ENCODE peak calls at places on chromosomes 13 and 19, in ten cellular contexts. L is suprapubic skin; Y is Peyer's patch; R is spleen; J is tibial nerve; X is astrocyte; N is stomach; W is upper lobe of left lung; B is aorta; C is effector memory CD4-positive, alpha-beta T cell. H is an unnamed sample.
A peak's percentile ranks its signal among the peaks of the same experiment; 100 is the strongest.

GRCh38 chr13:27170221-27170520 is 1.4 kb downstream of the USP12 start:
- DNase-seq in R (no peak), J (no peak), L (no peak), Y (no peak), N (no peak), C (no peak), B (no peak), W (no peak), X (peak; percentile 78), H (no peak)

GRCh38 chr19:8393871-8394250 is 3.7 kb downstream of the RAB11B start:
- DNase-seq in N (no peak), W (peak; percentile 65), Y (no peak), R (no peak), J (no peak), X (no peak), L (no peak), B (no peak), C (no peak), H (no peak)

GRCh38 chr19:45075215-45076028 is 856 bp downstream of the ZNF296 start:
- DNase-seq in J (peak; percentile 34), N (peak; percentile 88), C (no peak), W (peak; percentile 91), L (no peak), Y (peak; percentile 91), B (peak; percentile 89), R (peak; percentile 98), X (no peak), H (no peak)

GRCh38 chr13:100454876-100455275 is 133.7 kb downstream of the GGACT start:
- DNase-seq in B (no peak), W (no peak), Y (no peak), C (no peak), R (no peak), N (no peak), L (no peak), J (no peak), X (peak; percentile 68), H (no peak)

GRCh38 chr19:4742717-4743646 is 19.3 kb upstream of the DPP9 start:
- DNase-seq in N (no peak), J (no peak), Y (no peak), W (no peak), C (no peak), X (no peak), R (no peak), B (no peak), L (no peak), H (no peak)

GRCh38 chr13:59266478-59267063 is 897.2 kb downstream of the DIAPH3 start:
- DNase-seq in C (no peak), Y (no peak), L (no peak), B (no peak), N (no peak), R (no peak), J (no peak), X (peak; percentile 25), W (no peak), H (no peak)

GRCh38 chr13:40292108-40292507 is 374.3 kb downstream of the FOXO1 start:
- DNase-seq in Y (no peak), C (no peak), B (no peak), N (no peak), X (no peak), W (no peak), L (no peak), R (no peak), J (no peak), H (no peak)

GRCh38 chr13:108897955-108898354 is 268.5 kb downstream of the MYO16 start:
- DNase-seq in R (no peak), W (no peak), L (no peak), Y (no peak), X (no peak), N (no peak), C (no peak), B (no peak), J (no peak), H (no peak)

DNA sequence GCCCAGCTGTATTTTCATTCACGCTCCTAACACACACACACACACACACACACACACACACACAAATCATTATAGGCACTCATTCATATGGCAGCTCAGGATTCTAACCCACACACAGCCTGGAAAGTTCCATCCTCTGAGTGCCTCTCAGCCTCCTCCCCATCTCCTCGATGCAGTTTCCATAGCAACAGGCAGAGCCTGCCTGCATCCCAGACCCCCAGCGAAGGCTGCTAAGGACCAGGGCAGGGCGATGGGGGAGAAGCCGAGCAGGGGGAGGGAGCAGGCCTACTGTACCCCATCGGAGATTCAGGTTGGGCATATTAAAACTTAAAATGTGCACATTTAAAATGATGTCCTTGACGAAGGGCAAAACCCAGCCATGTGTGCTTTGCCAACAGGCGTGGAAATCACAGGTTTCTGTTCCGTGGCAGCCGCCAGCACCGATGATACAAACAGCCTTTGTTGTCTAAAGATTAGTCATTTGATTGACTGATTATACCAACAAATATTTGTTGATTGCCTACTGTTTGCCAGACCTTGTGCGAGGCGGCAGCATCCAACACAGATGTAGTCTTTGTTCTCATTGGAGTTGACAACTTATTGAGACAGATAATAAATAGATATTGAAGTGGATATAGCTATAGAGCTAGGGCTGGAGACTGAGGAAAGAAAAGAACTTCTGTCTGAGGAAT is 43.8 kb upstream of the USP29 start:
- DNase-seq in Y (no peak), X (no peak), N (no peak), W (no peak), B (no peak), J (no peak), R (no peak), L (no peak), C (no peak), H (no peak)
- H3K9me3 ChIP-seq in Y (peaks cover 4% of the 10 kb centered on the region), X (no peaks in the 10 kb centered on the region), N (peaks cover 3% of the 10 kb centered on the region), W (no peaks in the 10 kb centered on the region), B (peaks cover 4% of the 10 kb centered on the region), J (no peaks in the 10 kb centered on the region), R (peaks cover 98% of the 10 kb centered on the region), L (peaks cover 9% of the 10 kb centered on the region), C (no peaks in the 10 kb centered on the region), H (no peaks in the 10 kb centered on the region)

DNA sequence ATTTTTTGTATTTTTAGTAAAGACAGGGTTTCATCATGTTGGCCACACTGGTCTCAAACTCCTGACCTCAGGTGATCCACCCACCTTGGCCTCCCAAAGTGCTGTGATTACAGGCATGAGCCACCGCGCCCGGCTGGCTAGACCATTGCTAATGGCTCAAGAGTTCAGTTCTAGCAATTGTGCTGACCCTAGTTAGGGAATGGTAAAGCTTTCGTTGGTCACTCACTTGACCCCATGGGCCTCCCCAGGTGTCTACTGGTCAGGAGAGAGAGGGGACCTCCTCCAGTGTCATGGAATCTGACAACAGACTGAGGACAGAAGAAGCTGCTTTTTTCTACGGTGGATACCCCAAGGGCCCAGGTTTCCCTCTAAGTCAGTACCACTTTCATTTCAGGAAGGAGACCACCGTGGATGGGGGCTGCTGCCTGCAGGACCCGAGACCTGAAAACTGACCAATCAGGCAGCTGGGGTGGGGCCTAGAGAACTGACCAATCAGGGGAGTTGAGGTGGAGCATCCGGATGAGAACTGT is 575 bp upstream of the ZNF556 start:
- DNase-seq in L (no peak), W (no peak), C (no peak), N (no peak), J (no peak), Y (no peak), R (no peak), B (no peak), X (no peak), H (no peak)
- H3K9me3 ChIP-seq in L (no peaks in the 10 kb centered on the region), W (no peaks in the 10 kb centered on the region), C (no peaks in the 10 kb centered on the region), N (no peaks in the 10 kb centered on the region), J (no peaks in the 10 kb centered on the region), Y (no peaks in the 10 kb centered on the region), R (no peaks in the 10 kb centered on the region), B (peaks cover 2% of the 10 kb centered on the region), X (peaks cover 3% of the 10 kb centered on the region), H (no peaks in the 10 kb centered on the region)

GRCh38 chr19:2858864-2859263 is 8.3 kb upstream of the ZNF556 start:
- DNase-seq in X (no peak), B (no peak), R (no peak), J (no peak), Y (no peak), L (no peak), N (no peak), W (peak; percentile 63), C (no peak), H (no peak)

GRCh38 chr19:2856457-2857055 is 10.6 kb upstream of the ZNF556 start:
- DNase-seq in N (no peak), J (no peak), B (no peak), X (no peak), C (no peak), R (no peak), L (no peak), W (no peak), Y (no peak), H (no peak)

GRCh38 chr19:2853015-2853606 is 11.8 kb downstream of the ZNF555 start:
- DNase-seq in J (no peak), W (no peak), L (no peak), X (no peak), C (no peak), R (no peak), Y (no peak), N (no peak), B (no peak), H (no peak)

GRCh38 chr19:2852598-2852997 is 11.3 kb downstream of the ZNF555 start:
- DNase-seq in B (no peak), J (no peak), X (no peak), N (no peak), C (no peak), R (no peak), Y (no peak), W (no peak), L (no peak), H (no peak)

DNA sequence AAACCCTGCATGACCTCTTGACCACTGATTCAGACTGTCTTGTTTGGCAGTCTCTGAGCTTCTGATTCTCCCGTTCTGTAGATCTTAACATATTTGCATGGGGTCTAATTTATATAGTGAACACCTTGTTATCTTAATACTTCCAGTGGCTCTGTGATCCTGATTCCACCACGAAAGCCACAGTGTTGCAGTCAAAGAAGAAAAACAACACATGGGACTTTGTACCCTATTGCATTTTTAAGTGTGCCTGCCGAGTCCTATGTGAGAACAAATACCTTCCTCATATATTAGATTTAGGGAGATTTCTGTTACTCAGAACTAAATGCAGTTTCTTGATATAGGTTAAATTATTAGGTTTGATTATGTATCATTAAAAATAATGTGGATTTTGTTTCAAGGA is 12.3 kb upstream of the ZNF556 start:
- DNase-seq in W (no peak), X (no peak), C (no peak), J (no peak), Y (no peak), B (no peak), N (no peak), R (no peak), L (no peak), H (no peak)
- H3K9me3 ChIP-seq in W (peaks cover 74% of the 10 kb centered on the region), X (peaks cover 78% of the 10 kb centered on the region), C (peaks cover 10% of the 10 kb centered on the region), J (peaks cover 79% of the 10 kb centered on the region), Y (peaks cover 70% of the 10 kb centered on the region), B (peaks cover 36% of the 10 kb centered on the region), N (peaks cover 79% of the 10 kb centered on the region), R (peaks cover 100% of the 10 kb centered on the region), L (peaks cover 52% of the 10 kb centered on the region), H (peaks cover 18% of the 10 kb centered on the region)

GRCh38 chr19:23385404-23385803 is 9.9 kb downstream of the ZNF91 start:
- DNase-seq in W (no peak), X (no peak), Y (no peak), J (no peak), C (no peak), N (no peak), L (no peak), B (no peak), R (no peak), H (no peak)

GRCh38 chr19:23381114-23381513 is 14.2 kb downstream of the ZNF91 start:
- DNase-seq in Y (no peak), C (no peak), L (no peak), R (no peak), N (no peak), X (no peak), J (no peak), B (no peak), W (no peak), H (no peak)

GRCh38 chr19:23382955-23383354 is 12.3 kb downstream of the ZNF91 start:
- DNase-seq in B (no peak), Y (no peak), C (no peak), L (no peak), R (no peak), X (no peak), W (no peak), N (no peak), J (no peak), H (no peak)

GRCh38 chr19:23384858-23385257 is 10.4 kb downstream of the ZNF91 start:
- DNase-seq in L (no peak), C (no peak), X (no peak), W (no peak), J (no peak), Y (no peak), B (no peak), N (no peak), R (no peak), H (no peak)

DNA sequence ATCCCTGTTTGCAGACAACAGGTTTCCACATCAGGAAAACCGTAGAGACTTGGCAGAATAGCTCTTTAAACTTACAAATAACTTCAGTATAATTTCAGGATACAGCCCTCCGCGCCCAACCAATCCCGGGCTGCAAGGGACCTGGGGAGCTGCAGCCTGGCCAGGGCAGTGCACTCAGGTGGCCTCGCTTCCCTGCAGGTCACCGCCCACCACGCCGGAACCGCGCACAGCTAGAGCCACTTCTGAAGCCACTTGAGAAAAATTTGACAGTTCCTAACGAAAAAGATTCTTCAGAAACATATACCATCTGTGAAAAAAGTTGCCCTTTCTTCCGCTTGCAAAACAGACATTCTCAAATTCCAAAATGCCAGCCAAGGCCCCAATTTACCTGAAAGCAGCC is 11.1 kb downstream of the ZNF91 start:
- DNase-seq in L (no peak), N (no peak), B (no peak), R (no peak), C (no peak), J (no peak), Y (no peak), X (no peak), W (peak; percentile 57), H (no peak)
- H3K9me3 ChIP-seq in L (peaks cover 31% of the 10 kb centered on the region), N (peaks cover 11% of the 10 kb centered on the region), B (peaks cover 10% of the 10 kb centered on the region), R (peaks cover 100% of the 10 kb centered on the region), C (peaks cover 28% of the 10 kb centered on the region), J (peaks cover 60% of the 10 kb centered on the region), Y (peaks cover 49% of the 10 kb centered on the region), X (peaks cover 19% of the 10 kb centered on the region), W (peaks cover 52% of the 10 kb centered on the region), H (peaks cover 30% of the 10 kb centered on the region)